ENCODE peak calls at places on chromosome 18, in six cellular contexts. Q, N, A, O, I and W are unnamed samples.

GRCh38 chr18:58870130-58870529 is 5.5 kb downstream of the ZNF532 start:
- DNase-seq in N (no peak), I (no peak), Q (no peak), A (no peak), O (no peak), W (no peak)

GRCh38 chr18:49850636-49851035 is 37.3 kb upstream of the ACAA2 start:
- DNase-seq in Q (no peak), I (no peak), A (no peak), O (no peak), N (no peak), W (no peak)

GRCh38 chr18:63339920-63340484 is 20.4 kb upstream of the BCL2 start:
- DNase-seq in Q (peak), N (no peak), A (no peak), I (no peak), O (no peak), W (peak)

GRCh38 chr18:45565280-45565970 is 49.9 kb upstream of the SLC14A2 start:
- DNase-seq in N (no peak), O (no peak), I (no peak), A (peak), Q (no peak), W (no peak)

GRCh38 chr18:63882333-63883141 is 5.0 kb upstream of the SERPINB2 start:
- DNase-seq in Q (no peak), N (no peak), A (no peak), I (no peak), O (no peak), W (peak)

GRCh38 chr18:24868760-24869237 is 408.4 kb downstream of the HRH4 start:
- DNase-seq in N (no peak), Q (no peak), A (no peak), I (no peak), O (no peak), W (peak)

GRCh38 chr18:74493689-74494088 is 2.5 kb upstream of the CNDP2 start:
- DNase-seq in Q (peak), O (no peak), A (peak), I (no peak), N (peak), W (no peak)

GRCh38 chr18:2301316-2301715 is 270.0 kb downstream of the METTL4 start:
- DNase-seq in A (no peak), O (no peak), N (no peak), I (no peak), Q (no peak), W (no peak)

GRCh38 chr18:22346968-22347611 is 70.6 kb downstream of the CTAGE1 start:
- DNase-seq in N (no peak), Q (no peak), O (no peak), I (peak), A (peak), W (peak)

GRCh38 chr18:37006742-37007141 is 177.8 kb downstream of the KIAA1328 start:
- DNase-seq in I (no peak), O (no peak), N (no peak), A (no peak), Q (no peak), W (no peak)

GRCh38 chr18:50340078-50340477 is 34.8 kb upstream of the SKA1 start:
- DNase-seq in O (no peak), N (no peak), Q (no peak), A (no peak), I (no peak), W (no peak)

GRCh38 chr18:79481041-79481790 is 85.5 kb downstream of the NFATC1 start:
- DNase-seq in N (no peak), Q (no peak), O (no peak), I (peak), A (no peak), W (no peak)

GRCh38 chr18:2857491-2858063 is 10.8 kb downstream of the EMILIN2 start:
- DNase-seq in I (peak), Q (no peak), N (no peak), A (peak), O (no peak), W (peak)